ENCODE peak calls at places on chromosomes 2 and 18, in five cellular contexts. P is mesothelial cell of epicardium, O is H9, Q is IMR-90, J is AG09319. B is an unnamed sample.

GRCh38 chr2:174024524-174025270 is 59.5 kb upstream of the SP3 start:
- DNase-seq in P (no peak), O (no peak), Q (peak; percentile 80), J (peak; percentile 67), B (peak; percentile 90)

GRCh38 chr2:216362730-216363129 is 9.6 kb downstream of the MARCHF4 start:
- DNase-seq in P (no peak), O (no peak), Q (peak; percentile 92), J (no peak), B (peak; percentile 76)

GRCh38 chr2:231685349-231686191 is 22.8 kb upstream of the PTMA start:
- DNase-seq in P (no peak), O (peak; percentile 69), Q (no peak), J (no peak), B (no peak)

GRCh38 chr18:34957119-34957863 is 83.9 kb upstream of the MAPRE2 start:
- DNase-seq in P (no peak), O (no peak), Q (no peak), J (no peak), B (no peak)

GRCh38 chr18:61896767-61897166 is 4.0 kb upstream of the RNF152 start:
- DNase-seq in P (no peak), O (no peak), Q (peak; percentile 20), J (no peak), B (peak; percentile 76)

GRCh38 chr2:175855794-175856453 is 146.1 kb downstream of the LNPK start:
- DNase-seq in P (no peak), O (no peak), Q (peak; percentile 45), J (no peak), B (peak; percentile 15)

GRCh38 chr18:38330573-38330972 is 765.0 kb upstream of the CELF4 start:
- DNase-seq in P (no peak), O (no peak), Q (no peak), J (no peak), B (no peak)

GRCh38 chr2:163732718-163733117 is 3.1 kb downstream of the FIGN start:
- DNase-seq in P (no peak), O (no peak), Q (no peak), J (no peak), B (no peak)

GRCh38 chr2:218168635-218169462 is 2.1 kb upstream of the CXCR1 start:
- DNase-seq in P (peak; percentile 37), O (peak; percentile 82), Q (peak; percentile 18), J (no peak), B (peak; percentile 55)

GRCh38 chr2:112577756-112578155 is 6.7 kb upstream of the CHCHD5 start:
- DNase-seq in P (no peak), O (no peak), Q (peak; percentile 53), J (no peak), B (peak; percentile 46)

GRCh38 chr2:120231974-120232635 is 8.9 kb upstream of the TMEM185B start:
- DNase-seq in P (no peak), O (peak; percentile 8), Q (peak; percentile 50), J (no peak), B (no peak)

GRCh38 chr2:111958901-111959300 is 60.5 kb downstream of the MERTK start:
- DNase-seq in P (no peak), O (no peak), Q (no peak), J (no peak), B (no peak)

GRCh38 chr2:241133436-241133820 is 15.8 kb downstream of the PASK start:
- DNase-seq in P (no peak), O (no peak), Q (no peak), J (no peak), B (no peak)

GRCh38 chr2:172098650-172099471 is 3.8 kb downstream of the DLX2 start:
- DNase-seq in P (peak; percentile 69), O (no peak), Q (peak; percentile 71), J (no peak), B (peak; percentile 49)

GRCh38 chr2:231152800-231153557 is 28.1 kb upstream of the HTR2B start:
- DNase-seq in P (no peak), O (no peak), Q (peak; percentile 86), J (no peak), B (peak; percentile 54)

GRCh38 chr2:82314836-82315472 is 2010.4 kb upstream of the LRRTM1 start:
- DNase-seq in P (no peak), O (no peak), Q (no peak), J (no peak), B (no peak)

GRCh38 chr18:12271376-12272235 is 17.4 kb downstream of the CIDEA start:
- DNase-seq in P (peak; percentile 61), O (peak; percentile 86), Q (peak; percentile 74), J (peak; percentile 50), B (peak; percentile 85)

GRCh38 chr2:236308855-236309668 is 44.9 kb upstream of the ASB18 start:
- DNase-seq in P (no peak), O (no peak), Q (no peak), J (no peak), B (no peak)

GRCh38 chr2:125455110-125455509 is 1200.8 kb upstream of the GYPC start:
- DNase-seq in P (no peak), O (no peak), Q (peak; percentile 66), J (no peak), B (no peak)

GRCh38 chr18:27605107-27605834 is 420.2 kb upstream of the CHST9 start:
- DNase-seq in P (peak; percentile 34), O (peak; percentile 75), Q (peak; percentile 65), J (peak; percentile 45), B (peak; percentile 83)

GRCh38 chr2:53969285-53970094 is 1.3 kb downstream of the PSME4 start:
- DNase-seq in P (no peak), O (no peak), Q (peak; percentile 80), J (no peak), B (peak; percentile 49)

GRCh38 chr18:63264871-63265270 is 54.7 kb downstream of the BCL2 start:
- DNase-seq in P (no peak), O (no peak), Q (no peak), J (no peak), B (no peak)

GRCh38 chr2:25905126-25905525 is 26.8 kb upstream of the ASXL2 start:
- DNase-seq in P (no peak), O (no peak), Q (peak; percentile 59), J (no peak), B (no peak)

GRCh38 chr2:137813176-137813575 is 151.1 kb upstream of the HNMT start:
- DNase-seq in P (no peak), O (no peak), Q (no peak), J (no peak), B (no peak)

GRCh38 chr2:18791172-18791797 is 201.9 kb upstream of the NT5C1B start:
- DNase-seq in P (no peak), O (no peak), Q (peak; percentile 76), J (no peak), B (no peak)

DNA sequence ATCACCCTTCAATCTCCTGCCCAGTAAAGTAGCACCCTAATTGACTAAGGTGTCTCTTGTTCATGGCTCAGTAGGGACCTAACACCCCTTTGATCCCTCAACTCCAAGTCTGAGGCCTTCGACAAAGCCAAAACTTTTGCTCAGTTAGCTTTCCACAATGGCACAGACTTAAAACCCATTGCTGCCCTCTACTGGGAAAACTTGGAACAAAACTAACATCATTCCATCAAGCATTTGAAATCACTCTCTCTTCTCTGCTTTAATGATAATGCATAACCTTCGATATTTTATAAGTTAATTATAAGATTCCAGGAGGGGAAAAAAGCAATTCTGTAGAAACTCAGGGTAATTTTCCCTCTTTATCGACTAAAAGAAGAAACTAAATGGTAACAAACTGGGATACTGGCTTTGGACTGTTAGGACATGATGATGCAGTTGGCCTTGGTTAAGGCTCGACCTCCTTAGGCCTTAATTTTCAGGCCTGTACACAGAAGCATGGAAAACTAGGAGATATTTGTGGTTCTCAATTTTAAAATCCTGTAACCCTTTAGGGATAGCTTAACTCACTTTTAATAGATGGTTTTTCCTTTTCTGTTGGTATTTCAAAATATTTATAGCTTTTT is 127.8 kb downstream of the STK39 start:
- DNase-seq in P (no peak), O (no peak), Q (peak; percentile 76), J (peak; percentile 34), B (peak; percentile 80)
- TF ChIP-seq CTCF in P (peak; percentile 48), O (peak; percentile 77), Q (peak; percentile 64), J (peak; percentile 59), B (peak; percentile 63)

GRCh38 chr18:6543330-6543908 is 128.7 kb upstream of the L3MBTL4 start:
- DNase-seq in P (no peak), O (no peak), Q (peak; percentile 55), J (no peak), B (peak; percentile 57)
- TF ChIP-seq CTCF in P (peak; percentile 68), O (peak; percentile 80), Q (peak; percentile 59), J (peak; percentile 45), B (peak; percentile 45)

DNA sequence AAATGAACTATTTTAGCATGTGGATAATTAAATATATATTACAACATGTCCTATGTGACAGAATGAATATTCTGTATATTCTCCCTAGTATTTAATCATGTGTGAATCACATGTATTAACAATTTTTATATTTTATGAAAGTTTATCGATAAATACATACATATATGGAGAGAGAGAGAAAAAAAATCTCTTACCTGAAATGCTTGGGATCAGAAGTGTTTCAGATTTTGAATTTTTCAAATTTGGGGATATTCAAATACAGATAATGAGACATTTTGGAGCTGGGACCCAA is 228.6 kb upstream of the RBBP8 start:
- DNase-seq in P (no peak), O (no peak), Q (no peak), J (no peak), B (no peak)
- TF ChIP-seq CTCF in P (no peak), O (peak; percentile 12), Q (no peak), J (no peak), B (no peak)

DNA sequence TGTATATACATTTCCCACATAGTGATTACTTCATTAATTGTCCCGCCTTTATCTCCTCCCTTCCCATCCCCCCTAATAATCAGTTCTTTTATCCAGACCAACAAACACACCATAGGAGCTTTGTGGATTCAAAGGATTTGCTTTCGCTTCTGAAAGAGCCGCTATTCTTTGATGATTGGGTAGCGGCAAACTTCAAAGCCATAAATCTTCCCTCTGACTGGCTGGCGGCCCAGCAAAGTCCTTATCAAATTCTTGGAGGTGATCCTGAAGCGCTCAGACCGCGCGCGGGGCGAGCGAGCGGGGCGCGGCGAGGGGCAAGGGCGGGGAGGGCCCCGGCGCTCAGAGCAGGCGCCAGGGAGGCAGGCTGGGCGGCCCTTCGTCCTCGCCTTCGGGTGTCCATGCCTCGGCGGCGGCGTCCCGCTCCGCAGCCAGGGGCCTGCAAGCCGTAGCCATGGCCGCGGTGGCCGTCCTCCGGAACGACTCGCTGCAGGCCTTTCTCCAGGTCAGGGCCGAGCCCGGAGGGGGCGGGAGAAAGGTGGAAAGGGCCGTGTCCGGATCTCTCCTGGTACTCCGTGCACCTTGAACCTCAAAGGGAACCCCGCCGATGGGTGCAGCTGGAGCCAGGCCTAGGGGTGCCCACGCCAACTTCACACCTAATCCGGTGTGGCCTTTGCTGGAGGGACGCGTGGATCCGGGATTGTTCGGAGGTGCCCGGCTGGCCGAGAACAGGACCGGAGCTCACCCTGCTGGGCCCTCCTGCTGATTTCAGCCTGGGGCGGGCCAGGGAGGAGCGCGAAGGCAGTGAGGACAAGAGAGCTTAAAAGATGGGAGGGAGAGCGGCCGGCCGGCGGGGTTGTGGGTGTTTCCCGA is at the start of gene SP5:
- DNase-seq in P (peak; percentile 50), O (peak; percentile 85), Q (peak; percentile 29), J (no peak), B (peak; percentile 28)
- TF ChIP-seq CTCF in P (no peak), O (no peak), Q (no peak), J (no peak), B (no peak)

B was measured in cardiac fibroblast.